ENCODE peak calls at places on chromosomes 5 and 9, in four cellular contexts. G, W, P and K are unnamed samples.
A peak's percentile ranks its signal among the peaks of the same experiment; 100 is the strongest.

GRCh38 chr9:115591584-115591984 is 473.6 kb upstream of the TNC start:
- DNase-seq in G (peak; percentile 52), W (peak; percentile 7), P (peak; percentile 96), K (peak; percentile 5)

GRCh38 chr5:136295914-136296313 is 69.4 kb downstream of the TRPC7 start:
- DNase-seq in G (no peak), W (no peak), P (no peak), K (no peak)

GRCh38 chr9:133137451-133138231 is 16.6 kb upstream of the RALGDS start:
- DNase-seq in G (peak; percentile 89), W (no peak), P (no peak), K (no peak)

GRCh38 chr5:1667648-1668140 is 131.9 kb downstream of the MRPL36 start:
- DNase-seq in G (no peak), W (no peak), P (no peak), K (no peak)

GRCh38 chr9:97518166-97518908 is 16.9 kb downstream of the TMOD1 start:
- DNase-seq in G (no peak), W (no peak), P (no peak), K (no peak)

GRCh38 chr5:59745422-59745863 is 148.1 kb downstream of the PDE4D start:
- DNase-seq in G (no peak), W (no peak), P (no peak), K (no peak)

GRCh38 chr5:154320690-154321089 is 125.1 kb upstream of the SAP30L start:
- DNase-seq in G (no peak), W (no peak), P (no peak), K (no peak)

GRCh38 chr9:87793292-87793691 is 67.4 kb downstream of the CTSL start:
- DNase-seq in G (peak; percentile 10), W (no peak), P (peak; percentile 29), K (no peak)

GRCh38 chr5:93580387-93581100 is 475 bp downstream of the NR2F1-AS1 start:
- DNase-seq in G (no peak), W (no peak), P (no peak), K (no peak)

GRCh38 chr9:119458068-119458467 is 88.8 kb upstream of the BRINP1 start:
- DNase-seq in G (no peak), W (no peak), P (no peak), K (no peak)

GRCh38 chr9:23850242-23851023 is 24.4 kb upstream of the ELAVL2 start:
- DNase-seq in G (no peak), W (no peak), P (no peak), K (no peak)

GRCh38 chr5:26439121-26439520 is 599.3 kb downstream of the CDH9 start:
- DNase-seq in G (no peak), W (no peak), P (no peak), K (no peak)

GRCh38 chr5:125950012-125950411 is 473.2 kb upstream of the GRAMD2B start:
- DNase-seq in G (no peak), W (no peak), P (no peak), K (no peak)

GRCh38 chr9:91100878-91101450 is 260.8 kb downstream of the AUH start:
- DNase-seq in G (no peak), W (no peak), P (no peak), K (no peak)

GRCh38 chr5:126868961-126869451 is 92.1 kb downstream of the LMNB1 start:
- DNase-seq in G (peak; percentile 30), W (no peak), P (no peak), K (no peak)

GRCh38 chr5:8184455-8185063 is 315.6 kb downstream of the MTRR start:
- DNase-seq in G (no peak), W (peak; percentile 4), P (no peak), K (no peak)

GRCh38 chr9:123401879-123402513 is 46.0 kb downstream of the CRB2 start:
- DNase-seq in G (peak; percentile 59), W (peak; percentile 8), P (peak; percentile 14), K (no peak)

GRCh38 chr5:169408735-169409134 is 107.8 kb upstream of the SLIT3 start:
- DNase-seq in G (no peak), W (no peak), P (no peak), K (no peak)

GRCh38 chr9:6113312-6113711 is 97.9 kb upstream of the RANBP6 start:
- DNase-seq in G (no peak), W (no peak), P (no peak), K (no peak)

GRCh38 chr9:109015026-109015280 is 1.7 kb upstream of the CTNNAL1 start:
- DNase-seq in G (no peak), W (no peak), P (no peak), K (no peak)

GRCh38 chr5:32523625-32524024 is 61.7 kb upstream of the SUB1 start:
- DNase-seq in G (no peak), W (no peak), P (no peak), K (no peak)

GRCh38 chr5:57684299-57684702 is 201.7 kb upstream of the ACTBL2 start:
- DNase-seq in G (no peak), W (no peak), P (no peak), K (no peak)

GRCh38 chr5:178106556-178107239 is 6.6 kb upstream of the N4BP3 start:
- DNase-seq in G (no peak), W (no peak), P (no peak), K (no peak)

GRCh38 chr5:135246923-135247795 is 151.9 kb downstream of the MACROH2A1 start:
- DNase-seq in G (peak; percentile 44), W (no peak), P (peak; percentile 93), K (no peak)

GRCh38 chr5:36875051-36875788 is 1.3 kb upstream of the NIPBL start:
- DNase-seq in G (peak; percentile 52), W (no peak), P (no peak), K (no peak)

GRCh38 chr9:3516667-3517330 is 9.0 kb downstream of the RFX3 start:
- DNase-seq in G (no peak), W (no peak), P (no peak), K (no peak)

GRCh38 chr9:88749420-88749819 is 214.4 kb downstream of the NXNL2 start:
- DNase-seq in G (no peak), W (no peak), P (no peak), K (no peak)

GRCh38 chr5:160159991-160160826 is 41.0 kb upstream of the PWWP2A start:
- DNase-seq in G (no peak), W (no peak), P (no peak), K (peak; percentile 28)

GRCh38 chr5:176890455-176891330 is 8.5 kb downstream of the HK3 start:
- DNase-seq in G (no peak), W (no peak), P (no peak), K (no peak)

GRCh38 chr9:111412280-111412679 is 71.9 kb downstream of the ECPAS start:
- DNase-seq in G (peak; percentile 47), W (no peak), P (no peak), K (no peak)

GRCh38 chr5:112886975-112887374 is 25.9 kb downstream of the SRP19 start:
- DNase-seq in G (no peak), W (no peak), P (no peak), K (no peak)

GRCh38 chr5:149915392-149916260 is 29.0 kb downstream of the PDE6A start:
- DNase-seq in G (no peak), W (no peak), P (no peak), K (no peak)